ENCODE peak calls at places on chromosomes 2 and 18, in seven cellular contexts. U is K562, Z is HCT116, K is H1, A is HepG2, B is GM12878, I is SK-N-SH. Y is an unnamed sample.

GRCh38 chr2:236237468-236238190 is 26.6 kb downstream of the ASB18 start:
- DNase-seq in Z (no peak), K (peak), U (no peak), B (no peak), I (peak), A (no peak), Y (no peak)

GRCh38 chr2:158890296-158890905 is 78.0 kb upstream of the TANC1 start:
- DNase-seq in I (no peak), U (no peak), A (no peak), B (no peak), K (no peak), Z (no peak), Y (no peak)

GRCh38 chr2:137944714-137945113 is 19.6 kb upstream of the HNMT start:
- DNase-seq in A (no peak), U (no peak), K (no peak), I (no peak), B (no peak), Z (no peak), Y (no peak)

GRCh38 chr2:150309681-150310080 is 177.8 kb downstream of the RND3 start:
- DNase-seq in B (no peak), Z (no peak), I (no peak), U (no peak), A (no peak), K (no peak), Y (no peak)

GRCh38 chr2:227163998-227164744 is at the start of the genes COL4A3 and COL4A4:
- DNase-seq in U (no peak), I (peak), Z (peak), K (peak), B (no peak), A (no peak), Y (no peak)

GRCh38 chr2:34627003-34627402 is 1027.9 kb upstream of the FAM98A start:
- DNase-seq in I (no peak), K (no peak), B (no peak), U (no peak), A (no peak), Z (no peak), Y (no peak)

GRCh38 chr2:179483131-179483530 is 218.5 kb upstream of the SESTD1 start:
- DNase-seq in U (no peak), I (no peak), Z (no peak), B (no peak), K (no peak), A (no peak), Y (no peak)

GRCh38 chr2:173496746-173497145 is 142.1 kb downstream of the CDCA7 start:
- DNase-seq in Z (no peak), B (no peak), K (no peak), A (no peak), U (no peak), I (no peak), Y (no peak)

GRCh38 chr2:136582631-136583205 is 182.6 kb upstream of the THSD7B start:
- DNase-seq in I (no peak), B (no peak), K (peak), Z (no peak), A (peak), U (peak), Y (no peak)

GRCh38 chr2:179235463-179236108 is 29.0 kb downstream of the SESTD1 start:
- DNase-seq in B (no peak), Z (no peak), A (peak), U (no peak), K (no peak), I (no peak), Y (no peak)

GRCh38 chr2:32947076-32947483 is 327 bp downstream of the LTBP1 start:
- DNase-seq in Z (no peak), B (no peak), U (peak), I (no peak), A (no peak), K (peak), Y (no peak)

GRCh38 chr2:46514738-46515137 is 35.4 kb downstream of the TMEM247 start:
- DNase-seq in U (no peak), Z (no peak), K (no peak), I (no peak), A (no peak), B (no peak), Y (no peak)

GRCh38 chr18:13641551-13642439 is 84.6 kb downstream of the FAM210A start:
- DNase-seq in K (no peak), I (no peak), A (no peak), Z (no peak), B (no peak), U (no peak), Y (no peak)

GRCh38 chr2:119826370-119826961 is 66.7 kb downstream of the PTPN4 start:
- DNase-seq in Z (no peak), B (no peak), A (peak), I (peak), U (peak), K (no peak), Y (no peak)

GRCh38 chr18:57780318-57781127 is 22.6 kb downstream of the ATP8B1 start:
- DNase-seq in B (peak), Z (no peak), K (no peak), A (no peak), U (peak), I (no peak), Y (no peak)

GRCh38 chr18:50819027-50819726 is 639 bp downstream of the MRO start:
- DNase-seq in B (no peak), A (peak), K (peak), Z (no peak), I (peak), U (peak), Y (no peak)

GRCh38 chr2:8003462-8004075 is 678.3 kb upstream of the ID2 start:
- DNase-seq in A (no peak), K (no peak), Z (no peak), B (no peak), I (peak), U (peak), Y (no peak)

GRCh38 chr2:43050866-43051265 is 175.5 kb downstream of the ZFP36L2 start:
- DNase-seq in I (no peak), K (no peak), A (no peak), Z (no peak), U (no peak), B (no peak), Y (no peak)

GRCh38 chr18:59272971-59273935 is at the start of gene RAX:
- DNase-seq in K (peak), I (peak), Z (no peak), U (peak), A (no peak), B (no peak), Y (no peak)

GRCh38 chr2:237863659-237864029 is 4.2 kb downstream of the RAMP1 start:
- DNase-seq in Z (no peak), I (no peak), U (no peak), K (no peak), B (no peak), A (no peak), Y (no peak)

GRCh38 chr2:226431301-226431955 is 368.2 kb downstream of the IRS1 start:
- DNase-seq in K (no peak), A (peak), I (no peak), B (no peak), Z (no peak), U (no peak), Y (no peak)

GRCh38 chr18:42784612-42785011 is 330.9 kb downstream of the RIT2 start:
- DNase-seq in K (no peak), B (no peak), I (no peak), U (no peak), Z (no peak), A (no peak), Y (no peak)

GRCh38 chr18:69948919-69949537 is 1.4 kb upstream of the CD226 start:
- DNase-seq in Z (no peak), K (no peak), A (no peak), I (no peak), B (peak), U (no peak), Y (no peak)

GRCh38 chr2:158138255-158138654 is 36.6 kb downstream of the UPP2 start:
- DNase-seq in Z (no peak), B (no peak), I (no peak), U (no peak), A (no peak), K (no peak), Y (no peak)

GRCh38 chr2:127355407-127356008 is 32.3 kb downstream of the MAP3K2 start:
- DNase-seq in K (no peak), B (no peak), A (peak), U (peak), I (peak), Z (peak), Y (no peak)

GRCh38 chr2:211436182-211436581 is 879.8 kb downstream of the CPS1 start:
- DNase-seq in A (no peak), I (no peak), K (no peak), Z (no peak), B (no peak), U (no peak), Y (no peak)

GRCh38 chr2:215171151-215171550 is 32.7 kb upstream of the ABCA12 start:
- DNase-seq in B (peak), I (no peak), K (no peak), A (no peak), U (no peak), Z (no peak), Y (no peak)

GRCh38 chr2:173086518-173087213 is 11.0 kb downstream of the MAP3K20 start:
- DNase-seq in Z (no peak), A (no peak), B (no peak), U (no peak), K (no peak), I (no peak), Y (no peak)

GRCh38 chr2:88027709-88028389 is 11.5 kb upstream of the RNU2-63P start:
- DNase-seq in K (no peak), A (no peak), U (no peak), I (no peak), B (no peak), Z (no peak), Y (no peak)

GRCh38 chr18:9710037-9710436 is 1.9 kb downstream of the RAB31 start:
- DNase-seq in U (no peak), A (no peak), Z (no peak), B (no peak), K (no peak), I (no peak), Y (no peak)
- H3K4me3 ChIP-seq in U (no peak), A (no peak), Z (no peak), B (peak), K (no peak), I (no peak), Y (peak)

GRCh38 chr2:12717191-12717987 is 653 bp downstream of the TRIB2 start:
- DNase-seq in Z (no peak), K (peak), I (peak), U (peak), A (no peak), B (no peak), Y (no peak)

GRCh38 chr2:12718662-12719399 is 2.1 kb downstream of the TRIB2 start:
- DNase-seq in I (peak), A (no peak), Z (no peak), K (peak), U (peak), B (no peak), Y (no peak)

GRCh38 chr2:12719400-12720104 is 2.8 kb downstream of the TRIB2 start:
- DNase-seq in A (no peak), I (no peak), K (no peak), U (no peak), Z (no peak), B (no peak), Y (no peak)

GRCh38 chr2:12716250-12717190 is at the start of gene TRIB2:
- DNase-seq in B (no peak), Z (peak), K (peak), A (peak), I (peak), U (peak), Y (no peak)

DNA sequence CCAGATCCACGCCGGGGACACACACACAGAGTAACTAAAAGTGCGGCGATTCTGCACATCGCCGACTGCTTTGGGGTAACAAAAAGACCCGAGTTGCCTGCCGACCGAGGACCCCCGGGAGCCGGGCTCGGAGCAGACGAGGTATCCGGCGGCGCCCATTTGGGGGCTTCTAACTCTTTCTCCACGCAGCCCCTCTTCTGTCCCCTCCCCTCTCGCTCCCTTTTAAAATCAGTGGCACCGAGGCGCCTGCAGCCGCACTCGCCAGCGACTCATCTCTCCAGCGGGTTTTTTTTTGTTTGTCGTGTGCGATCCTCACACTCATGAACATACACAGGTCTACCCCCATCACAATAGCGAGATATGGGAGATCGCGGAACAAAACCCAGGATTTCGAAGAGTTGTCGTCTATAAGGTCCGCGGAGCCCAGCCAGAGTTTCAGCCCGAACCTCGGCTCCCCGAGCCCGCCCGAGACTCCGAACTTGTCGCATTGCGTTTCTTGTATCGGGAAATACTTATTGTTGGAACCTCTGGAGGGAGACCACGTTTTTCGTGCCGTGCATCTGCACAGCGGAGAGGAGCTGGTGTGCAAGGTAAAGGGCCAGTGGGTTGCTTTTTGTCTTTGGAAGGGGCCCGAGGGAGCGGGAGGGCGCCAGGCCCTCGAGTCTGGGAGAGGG is 1.4 kb downstream of the TRIB2 start:
- DNase-seq in U (no peak), K (peak), I (peak), Z (no peak), A (no peak), B (no peak), Y (no peak)
- TF ChIP-seq SIN3A in U (no peak), K (no peak), I (no peak), Z (no peak), A (no peak), B (no peak), Y (no peak)

DNA sequence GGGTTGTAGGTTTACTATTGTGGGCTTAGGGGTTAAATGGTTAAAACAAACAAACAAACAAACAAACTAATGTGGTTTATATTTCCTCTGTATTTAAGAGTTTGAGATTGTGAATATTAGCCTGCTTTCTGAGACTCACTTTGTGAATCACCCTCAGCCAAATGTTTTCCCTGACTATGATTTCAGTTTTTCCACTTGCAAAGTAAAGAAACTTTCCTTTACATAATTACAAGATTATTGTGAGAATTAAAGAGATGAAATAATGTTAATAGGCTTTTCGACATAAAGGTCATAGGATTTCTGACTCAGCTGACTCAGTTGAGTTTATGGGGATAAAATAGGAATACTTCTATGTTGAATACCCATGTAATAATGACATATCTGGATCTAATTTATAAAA is 2.9 kb downstream of the GULP1 start:
- DNase-seq in B (no peak), I (no peak), A (no peak), K (no peak), U (no peak), Z (no peak), Y (no peak)
- H3K4me3 ChIP-seq in B (no peak), I (peak), A (no peak), K (peak), U (peak), Z (peak), Y (peak)

DNA sequence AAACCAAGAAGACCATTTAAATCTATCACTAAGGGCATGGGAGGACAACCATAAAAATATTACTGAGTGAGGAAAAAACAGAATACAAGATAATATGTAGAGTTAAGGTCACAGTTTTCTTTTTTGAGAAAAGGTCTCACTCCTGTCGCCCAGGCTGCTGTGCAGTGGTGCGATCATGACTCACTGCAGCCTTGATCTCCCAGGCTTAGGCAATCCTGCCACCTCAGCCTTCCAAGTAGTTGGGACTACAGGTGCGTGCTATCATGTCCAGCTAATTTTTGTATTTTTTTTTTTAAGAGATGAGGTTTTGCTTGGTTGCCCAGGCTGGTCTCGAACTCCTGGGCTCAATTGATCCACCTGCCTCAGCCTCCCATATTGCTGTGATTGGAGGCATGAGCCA is 24.0 kb downstream of the POLR1A start:
- DNase-seq in Z (no peak), U (no peak), K (no peak), I (no peak), A (no peak), B (no peak), Y (no peak)
- TF ChIP-seq SIN3A in Z (no peak), U (no peak), K (no peak), I (no peak), A (no peak), B (no peak), Y (no peak)

GRCh38 chr2:31244101-31244500 is 10.1 kb downstream of the EHD3 start:
- DNase-seq in U (no peak), A (no peak), B (no peak), Z (no peak), I (no peak), K (no peak), Y (no peak)

GRCh38 chr2:31243053-31243452 is 9.1 kb downstream of the EHD3 start:
- DNase-seq in I (no peak), A (no peak), B (no peak), U (no peak), K (no peak), Z (no peak), Y (no peak)

GRCh38 chr2:31239842-31240198 is 5.9 kb downstream of the EHD3 start:
- DNase-seq in I (no peak), A (no peak), Z (no peak), B (no peak), U (no peak), K (no peak), Y (no peak)

GRCh38 chr2:31240406-31241365 is 6.7 kb downstream of the EHD3 start:
- DNase-seq in A (no peak), K (no peak), Z (no peak), B (no peak), I (no peak), U (no peak), Y (no peak)

GRCh38 chr2:31241625-31242270 is 7.8 kb downstream of the EHD3 start:
- DNase-seq in U (no peak), Z (no peak), B (no peak), I (no peak), K (no peak), A (no peak), Y (no peak)
- H3K4me3 ChIP-seq in U (no peak), Z (no peak), B (no peak), I (no peak), K (no peak), A (no peak), Y (no peak)

DNA sequence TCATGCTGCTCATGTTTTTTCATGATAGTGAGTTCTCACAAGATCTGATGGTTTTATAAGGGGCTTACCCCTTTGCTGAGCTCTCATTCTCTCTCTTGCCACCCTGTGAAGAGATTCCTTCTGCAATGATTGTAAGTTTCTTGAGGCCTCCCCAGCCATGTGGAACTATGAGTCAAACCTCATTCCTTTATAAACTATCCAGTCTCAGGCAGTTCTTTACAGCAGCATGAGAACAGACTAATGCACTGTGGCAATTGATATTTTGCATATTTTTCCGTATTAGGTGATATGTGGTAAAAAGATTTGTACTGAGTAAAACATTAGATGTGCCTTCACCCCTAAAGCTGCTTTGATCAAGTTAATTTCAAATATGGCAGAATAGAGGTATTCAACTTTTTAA is 48.8 kb downstream of the RAB27B start:
- DNase-seq in I (no peak), A (no peak), U (no peak), K (no peak), Z (no peak), B (no peak), Y (no peak)
- TF ChIP-seq SIN3A in I (no peak), A (no peak), U (no peak), K (no peak), Z (no peak), B (no peak), Y (no peak)

DNA sequence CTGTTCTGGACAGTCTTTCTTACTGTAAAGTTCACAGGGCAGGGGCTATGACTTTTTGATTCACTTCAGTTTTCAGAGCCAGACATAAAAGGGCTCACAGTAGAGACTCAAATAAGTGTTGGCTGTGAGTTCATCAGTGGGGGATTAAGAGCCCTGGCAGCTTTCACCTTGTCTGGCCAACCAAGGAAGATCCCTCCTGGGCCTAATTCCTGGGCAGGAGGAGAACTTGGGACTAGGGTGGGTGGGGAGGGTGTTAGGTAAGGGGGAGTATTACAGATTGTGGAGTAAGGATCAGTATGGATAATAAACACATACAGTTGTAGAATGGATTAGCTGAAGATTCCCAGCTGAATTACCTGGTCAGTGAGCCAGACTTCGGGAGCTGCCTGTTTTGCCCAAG is 904 bp upstream of the SFXN5 start:
- DNase-seq in Z (no peak), U (no peak), B (no peak), I (no peak), A (no peak), K (no peak), Y (no peak)
- H3K4me3 ChIP-seq in Z (no peak), U (no peak), B (peak), I (peak), A (peak), K (peak), Y (no peak)

Y was measured in Panc1.